ENCODE peak calls at places on chromosomes 5 and 9, in eight cellular contexts. J, Z, T, R, Q, A, G and L are unnamed samples.

GRCh38 chr5:140253985-140254384 is 48.9 kb downstream of the PFDN1 start:
- DNase-seq in J (no peak), Z (no peak), T (no peak), R (no peak), Q (no peak), A (no peak), G (no peak), L (no peak)

GRCh38 chr5:149181702-149182101 is 40.4 kb downstream of the ABLIM3 start:
- DNase-seq in J (no peak), Z (no peak), T (no peak), R (no peak), Q (no peak), A (no peak), G (no peak), L (no peak)

GRCh38 chr5:119036101-119036762 is 34.7 kb upstream of the DMXL1 start:
- DNase-seq in J (no peak), Z (no peak), T (no peak), R (no peak), Q (no peak), A (no peak), G (no peak), L (peak)

GRCh38 chr5:96538831-96539250 is 105.8 kb upstream of the PCSK1 start:
- DNase-seq in J (no peak), Z (no peak), T (no peak), R (no peak), Q (no peak), A (no peak), G (no peak), L (no peak)

GRCh38 chr9:82679488-82679887 is 383.5 kb downstream of the RASEF start:
- DNase-seq in J (no peak), Z (no peak), T (no peak), R (no peak), Q (no peak), A (no peak), G (no peak), L (no peak)

GRCh38 chr5:16936150-16937022 is at the start of gene MYO10:
- DNase-seq in J (peak), Z (peak), T (peak), R (peak), Q (peak), A (peak), G (peak), L (peak)

GRCh38 chr9:72533322-72533721 is 11.9 kb downstream of the TMC1 start:
- DNase-seq in J (no peak), Z (no peak), T (no peak), R (no peak), Q (no peak), A (no peak), G (no peak), L (no peak)

GRCh38 chr5:885127-885442 is 7.5 kb downstream of the BRD9 start:
- DNase-seq in J (no peak), Z (no peak), T (no peak), R (no peak), Q (no peak), A (no peak), G (no peak), L (no peak)

GRCh38 chr5:104430977-104431620 is 868.5 kb upstream of the NUDT12 start:
- DNase-seq in J (no peak), Z (no peak), T (no peak), R (no peak), Q (no peak), A (no peak), G (no peak), L (peak)

GRCh38 chr5:77321793-77322394 is 111.4 kb downstream of the PDE8B start:
- DNase-seq in J (no peak), Z (no peak), T (no peak), R (no peak), Q (peak), A (no peak), G (no peak), L (no peak)

GRCh38 chr5:180591249-180591887 is at the start of gene SCGB3A1:
- DNase-seq in J (no peak), Z (no peak), T (peak), R (no peak), Q (no peak), A (no peak), G (no peak), L (no peak)